ENCODE peak calls at places on chromosome 20, in six cellular contexts. C is non-pigmented ciliary epithelial cell, Z is NAMALWA, E is NCI-H1092, J is Kasumi-1, O is sciatic nerve. V is an unnamed sample.

GRCh38 chr20:35329435-35330139 is 37.4 kb upstream of the FAM83C start:
- DNase-seq in C (no peak), Z (peak), E (no peak), J (peak), O (no peak), V (peak)

GRCh38 chr20:19658137-19658536 is 99.9 kb upstream of the RIN2 start:
- DNase-seq in C (no peak), Z (peak), E (no peak), J (no peak), O (no peak), V (peak)

GRCh38 chr20:36888880-36889516 is 13.1 kb downstream of the TLDC2 start:
- DNase-seq in C (no peak), Z (no peak), E (no peak), J (no peak), O (no peak), V (no peak)

GRCh38 chr20:53679597-53680309 is 86.1 kb upstream of the ZNF217 start:
- DNase-seq in C (no peak), Z (no peak), E (no peak), J (no peak), O (no peak), V (no peak)

GRCh38 chr20:63982937-63983336 is 2.0 kb downstream of the PRPF6 start:
- DNase-seq in C (no peak), Z (no peak), E (no peak), J (no peak), O (no peak), V (no peak)

GRCh38 chr20:9617062-9617461 is 102.7 kb downstream of the LAMP5 start:
- DNase-seq in C (peak), Z (peak), E (peak), J (peak), O (peak), V (peak)

GRCh38 chr20:24772667-24773066 is 176.4 kb upstream of the CST7 start:
- DNase-seq in C (no peak), Z (no peak), E (no peak), J (no peak), O (no peak), V (no peak)

GRCh38 chr20:50844430-50845100 is 49.7 kb downstream of the BCAS4 start:
- DNase-seq in C (peak), Z (no peak), E (no peak), J (no peak), O (no peak), V (no peak)

GRCh38 chr20:54167909-54168872 is 5.6 kb downstream of the CYP24A1 start:
- DNase-seq in C (no peak), Z (no peak), E (no peak), J (no peak), O (no peak), V (no peak)

V was measured in Karpas-422.